ENCODE peak calls at places on chromosome 2, in seven cellular contexts. O, I, G, Y, K, B and P are unnamed samples.

GRCh38 chr2:20561703-20562454 is 89.0 kb downstream of the HS1BP3 start:
- DNase-seq in Y (peak), I (no peak), B (peak), O (no peak), K (no peak), G (no peak), P (peak)

GRCh38 chr2:37361416-37361815 is 17.0 kb downstream of the QPCT start:
- DNase-seq in O (no peak), G (no peak), I (no peak), K (no peak), B (no peak), Y (no peak), P (no peak)

GRCh38 chr2:104658149-104658839 is 195.6 kb upstream of the POU3F3 start:
- DNase-seq in O (no peak), I (no peak), K (peak), B (no peak), G (no peak), Y (peak), P (no peak)

GRCh38 chr2:101809656-101810055 is 112.1 kb downstream of the MAP4K4 start:
- DNase-seq in K (no peak), I (no peak), B (no peak), G (no peak), O (no peak), Y (no peak), P (peak)

GRCh38 chr2:237196866-237197618 is 111.4 kb downstream of the COPS8 start:
- DNase-seq in K (no peak), I (no peak), G (peak), B (no peak), Y (no peak), O (no peak), P (no peak)

GRCh38 chr2:1617425-1618021 is 126.8 kb downstream of the PXDN start:
- DNase-seq in G (no peak), B (no peak), I (no peak), Y (no peak), O (no peak), K (no peak), P (no peak)

GRCh38 chr2:120245520-120245835 is 7.2 kb upstream of the RALB start:
- DNase-seq in K (no peak), B (no peak), G (no peak), I (peak), Y (no peak), O (no peak), P (no peak)

GRCh38 chr2:120864981-120865380 is 129.3 kb downstream of the GLI2 start:
- DNase-seq in B (no peak), K (no peak), G (no peak), I (no peak), Y (no peak), O (no peak), P (no peak)

GRCh38 chr2:28544915-28545589 is 49.2 kb downstream of the PLB1 start:
- DNase-seq in Y (no peak), B (no peak), O (no peak), K (no peak), G (no peak), I (no peak), P (no peak)

GRCh38 chr2:127348421-127349000 is 39.3 kb downstream of the MAP3K2 start:
- DNase-seq in Y (no peak), G (no peak), B (no peak), K (no peak), O (no peak), I (no peak), P (no peak)

GRCh38 chr2:178891265-178891958 is 84.2 kb upstream of the TTN start:
- DNase-seq in I (peak), B (no peak), Y (peak), G (peak), O (peak), K (peak), P (no peak)

GRCh38 chr2:150327546-150328495 is 159.6 kb downstream of the RND3 start:
- DNase-seq in G (no peak), I (no peak), Y (no peak), B (no peak), K (no peak), O (no peak), P (no peak)

GRCh38 chr2:197204855-197205254 is 105.7 kb downstream of the ANKRD44 start:
- DNase-seq in I (no peak), B (no peak), Y (peak), O (no peak), K (no peak), G (no peak), P (no peak)

GRCh38 chr2:147351789-147352188 is 493.0 kb upstream of the ACVR2A start:
- DNase-seq in I (no peak), K (no peak), G (no peak), B (no peak), Y (no peak), O (no peak), P (no peak)

GRCh38 chr2:48633143-48633542 is 15.5 kb downstream of the GTF2A1L start:
- DNase-seq in I (no peak), K (no peak), O (no peak), G (no peak), Y (no peak), B (no peak), P (no peak)

GRCh38 chr2:235967358-235967757 is 200.8 kb downstream of the GBX2 start:
- DNase-seq in G (no peak), B (no peak), Y (no peak), K (no peak), O (no peak), I (no peak), P (no peak)

GRCh38 chr2:224085246-224085645 is 46.2 kb upstream of the SERPINE2 start:
- DNase-seq in K (no peak), B (no peak), I (no peak), Y (peak), G (no peak), O (no peak), P (no peak)

GRCh38 chr2:96374211-96374951 is 38.8 kb downstream of the NCAPH start:
- DNase-seq in B (no peak), Y (peak), O (no peak), K (peak), G (peak), I (no peak), P (no peak)

GRCh38 chr2:145551661-145552060 is 1031.7 kb upstream of the ZEB2 start:
- DNase-seq in I (no peak), O (no peak), K (no peak), B (no peak), G (no peak), Y (no peak), P (no peak)

GRCh38 chr2:152383702-152384101 is 48.7 kb downstream of the FMNL2 start:
- DNase-seq in O (no peak), I (no peak), B (peak), G (no peak), K (no peak), Y (no peak), P (no peak)

GRCh38 chr2:82342351-82342750 is 2037.8 kb upstream of the LRRTM1 start:
- DNase-seq in O (no peak), K (no peak), G (no peak), Y (no peak), B (no peak), I (no peak), P (no peak)